ENCODE peak calls at places on chromosomes 3 and 15, in eight cellular contexts. S is BE2C; F is stimulated activated CD4-positive, alpha-beta T cell treated with anti-CD3 and anti-CD28 coated beads, Interleukin-1b, Interleukin-23, amount 100 ng/mL, for 4 hours; A is activated T-helper 1 cell treated with Interleukin-2 at 50 U/mL for 16 hours; R is GM23338; J is endothelial cell; M is HFFc6; E is hepatocyte. I is an unnamed sample.

GRCh38 chr15:62889734-62890505 is 152.6 kb upstream of the TPM1 start:
- DNase-seq in R (no peak), F (no peak), A (no peak), M (no peak), E (no peak), S (no peak), J (no peak), I (no peak)

GRCh38 chr15:99446565-99447496 is 119.0 kb upstream of the MEF2A start:
- DNase-seq in R (no peak), A (no peak), F (no peak), M (no peak), S (no peak), E (no peak), J (no peak), I (no peak)

GRCh38 chr15:82312611-82313349 is 36.5 kb downstream of the GOLGA6L10 start:
- DNase-seq in R (no peak), J (no peak), M (no peak), F (no peak), S (no peak), E (no peak), A (no peak), I (no peak)

GRCh38 chr15:39181901-39182300 is 399.0 kb upstream of the THBS1 start:
- DNase-seq in A (no peak), R (no peak), S (no peak), E (peak), J (no peak), M (peak), F (no peak), I (no peak)

GRCh38 chr15:55694652-55695150 is 48.3 kb downstream of the PRTG start:
- DNase-seq in J (no peak), F (no peak), R (peak), A (no peak), S (no peak), M (no peak), E (peak), I (no peak)

GRCh38 chr3:71893120-71893519 is 108.2 kb upstream of the PROK2 start:
- DNase-seq in J (no peak), E (no peak), A (no peak), S (no peak), F (no peak), R (no peak), M (no peak), I (no peak)

GRCh38 chr3:38360345-38360744 is 13.8 kb downstream of the XYLB start:
- DNase-seq in M (no peak), J (no peak), F (no peak), A (no peak), R (no peak), S (no peak), E (no peak), I (no peak)

GRCh38 chr3:190902292-190902691 is 39.8 kb upstream of the GMNC start:
- DNase-seq in R (no peak), A (no peak), J (no peak), F (no peak), S (no peak), M (no peak), E (no peak), I (no peak)

GRCh38 chr3:161925749-161926360 is 429.2 kb downstream of the OTOL1 start:
- DNase-seq in F (no peak), A (no peak), E (no peak), J (no peak), R (no peak), S (no peak), M (no peak), I (no peak)

GRCh38 chr3:141227752-141228151 is 3.9 kb upstream of the PXYLP1 start:
- DNase-seq in S (peak), E (peak), F (no peak), M (no peak), J (no peak), R (no peak), A (no peak), I (no peak)

GRCh38 chr3:47394140-47394855 is 13.5 kb downstream of the PTPN23 start:
- DNase-seq in J (no peak), A (no peak), M (peak), E (no peak), F (no peak), S (no peak), R (no peak), I (no peak)

I was measured in NCI-H1930.